ENCODE peak calls at places on chromosomes 11 and 22, in nine cellular contexts. M is astrocyte of the spinal cord; H is CD8-positive, alpha-beta T cell; T is ACHN; P is A172; Y is anterior cingulate cortex; G is fibroblast of pulmonary artery; A is stimulated activated CD8-positive, alpha-beta memory T cell treated with anti-CD3 and anti-CD28 coated beads, Interleukin-15, amount 100 ng/mL, for 4 hours; I is NCI-H2081. E is an unnamed sample.

GRCh38 chr11:46248270-46249102 is 29.0 kb upstream of the CREB3L1 start:
- DNase-seq in I (no peak), T (peak), G (peak), A (no peak), M (peak), P (peak), H (no peak), Y (no peak), E (peak)

GRCh38 chr11:34183840-34184358 is 78.5 kb downstream of the NAT10 start:
- DNase-seq in P (no peak), A (no peak), Y (no peak), T (no peak), G (no peak), I (no peak), M (no peak), H (no peak), E (no peak)

GRCh38 chr11:58268142-58268541 is at the start of gene OR10W1:
- DNase-seq in A (no peak), G (no peak), Y (no peak), H (no peak), P (no peak), I (no peak), T (no peak), M (no peak), E (no peak)

GRCh38 chr22:18023509-18024275 is 669 bp downstream of the MICAL3 start:
- DNase-seq in I (peak), T (peak), Y (peak), A (no peak), G (peak), M (peak), P (peak), H (no peak), E (peak)

GRCh38 chr11:11451501-11452005 is 98.5 kb upstream of the CSNK2A3 start:
- DNase-seq in Y (no peak), G (no peak), T (peak), P (peak), A (no peak), I (no peak), M (no peak), H (no peak), E (no peak)

GRCh38 chr11:132948252-132948651 is 584.0 kb downstream of the OPCML start:
- DNase-seq in I (no peak), H (no peak), M (no peak), Y (no peak), T (no peak), P (no peak), G (no peak), A (no peak), E (no peak)

GRCh38 chr11:120409655-120410054 is 73.4 kb downstream of the ARHGEF12 start:
- DNase-seq in M (no peak), P (no peak), H (no peak), Y (no peak), I (no peak), G (no peak), T (no peak), A (no peak), E (no peak)

GRCh38 chr11:72740562-72741428 is 11.4 kb downstream of the ARAP1 start:
- DNase-seq in I (no peak), T (no peak), H (no peak), G (no peak), Y (no peak), A (no peak), P (no peak), M (no peak), E (no peak)

GRCh38 chr11:118008271-118008903 is 22.2 kb downstream of the IL10RA start:
- DNase-seq in P (no peak), G (no peak), I (no peak), M (no peak), T (no peak), H (no peak), A (no peak), Y (no peak), E (no peak)

GRCh38 chr11:7486731-7487130 is 1.4 kb downstream of the OLFML1 start:
- DNase-seq in G (no peak), H (no peak), A (no peak), M (no peak), I (no peak), Y (no peak), P (no peak), T (no peak), E (no peak)

GRCh38 chr11:33449798-33450197 is 192.6 kb downstream of the HIPK3 start:
- DNase-seq in H (no peak), P (peak), Y (no peak), T (no peak), G (peak), I (no peak), M (peak), A (no peak), E (no peak)

GRCh38 chr11:18046116-18046777 is at the start of gene TPH1:
- DNase-seq in T (no peak), Y (no peak), A (no peak), H (no peak), P (peak), G (peak), M (peak), I (no peak), E (peak)

GRCh38 chr11:14908214-14908880 is 16.3 kb upstream of the CYP2R1 start:
- DNase-seq in H (no peak), P (peak), T (peak), Y (no peak), G (peak), M (peak), A (no peak), I (peak), E (peak)

GRCh38 chr11:103649401-103649895 is 387.0 kb upstream of the DDI1 start:
- DNase-seq in M (no peak), Y (no peak), A (no peak), P (no peak), H (no peak), I (no peak), G (no peak), T (no peak), E (no peak)

GRCh38 chr11:27464155-27464759 is 8.3 kb downstream of the LGR4 start:
- DNase-seq in T (peak), G (peak), I (no peak), H (no peak), A (no peak), M (no peak), Y (no peak), P (peak), E (peak)

GRCh38 chr11:115420524-115420923 is 83.7 kb downstream of the CADM1 start:
- DNase-seq in T (no peak), M (no peak), P (no peak), Y (no peak), A (no peak), I (peak), H (no peak), G (no peak), E (no peak)

GRCh38 chr11:76169473-76169881 is 36.8 kb downstream of the WNT11 start:
- DNase-seq in H (no peak), P (no peak), A (no peak), Y (no peak), I (no peak), T (no peak), G (no peak), M (no peak), E (no peak)

GRCh38 chr11:63767415-63768231 is 952 bp downstream of the ZFTA start:
- DNase-seq in H (peak), P (peak), A (no peak), M (peak), Y (peak), I (peak), T (peak), G (peak), E (no peak)

GRCh38 chr11:117888140-117888561 is 11.7 kb upstream of the FXYD6 start:
- DNase-seq in I (no peak), A (no peak), H (no peak), T (no peak), Y (no peak), M (no peak), G (no peak), P (no peak), E (no peak)

GRCh38 chr11:16739326-16739875 is 954 bp downstream of the C11orf58 start:
- DNase-seq in G (peak), A (no peak), T (no peak), P (no peak), M (peak), Y (no peak), I (peak), H (no peak), E (no peak)

GRCh38 chr11:7918141-7918540 is 12.9 kb downstream of the OR10A6 start:
- DNase-seq in G (no peak), I (no peak), H (no peak), Y (no peak), T (no peak), P (no peak), M (no peak), A (no peak), E (no peak)

GRCh38 chr11:35144811-35145210 is 5.8 kb downstream of the CD44 start:
- DNase-seq in H (no peak), I (no peak), Y (no peak), M (no peak), P (no peak), A (no peak), T (no peak), G (peak), E (peak)

GRCh38 chr11:126585388-126586302 is 230.2 kb downstream of the ST3GAL4 start:
- DNase-seq in H (no peak), G (peak), M (peak), T (peak), P (peak), Y (no peak), I (peak), A (no peak), E (peak)

GRCh38 chr11:5004429-5005274 is 10.0 kb downstream of the OR51L1 start:
- DNase-seq in G (peak), H (no peak), T (peak), P (peak), M (peak), I (peak), Y (peak), A (no peak), E (peak)

GRCh38 chr11:131710511-131710910 is 340.1 kb downstream of the NTM start:
- DNase-seq in M (peak), I (no peak), A (no peak), T (no peak), H (no peak), G (no peak), P (peak), Y (no peak), E (no peak)

GRCh38 chr11:45816614-45817013 is 11.7 kb downstream of the SLC35C1 start:
- DNase-seq in T (no peak), H (no peak), M (no peak), P (no peak), G (no peak), I (peak), A (no peak), Y (no peak), E (no peak)

GRCh38 chr22:20438678-20439492 is 1.3 kb upstream of the SCARF2 start:
- DNase-seq in Y (no peak), A (no peak), P (no peak), M (no peak), H (no peak), T (peak), G (peak), I (no peak), E (no peak)

GRCh38 chr11:76623171-76623883 is 47.2 kb downstream of the LRRC32 start:
- DNase-seq in A (no peak), M (no peak), P (no peak), G (peak), H (no peak), I (no peak), T (no peak), Y (no peak), E (no peak)

GRCh38 chr11:131980199-131980598 is 609.8 kb downstream of the NTM start:
- DNase-seq in P (no peak), G (no peak), M (no peak), T (no peak), A (no peak), H (no peak), I (no peak), Y (no peak), E (no peak)

GRCh38 chr22:40654522-40655167 is 18.1 kb upstream of the MRTFA start:
- DNase-seq in I (peak), H (no peak), P (peak), M (peak), Y (peak), A (no peak), T (peak), G (peak), E (peak)

GRCh38 chr11:58006940-58007339 is 16.7 kb upstream of the OR9Q1 start:
- DNase-seq in M (no peak), A (no peak), I (no peak), G (peak), H (no peak), T (peak), P (peak), Y (no peak), E (peak)

GRCh38 chr22:22730655-22731373 is 86.4 kb downstream of the GGTLC2 start:
- DNase-seq in G (no peak), H (no peak), I (no peak), M (no peak), T (no peak), P (no peak), A (no peak), Y (no peak), E (no peak)

GRCh38 chr11:2795491-2795991 is 90.0 kb downstream of the CDKN1C start:
- DNase-seq in T (no peak), H (no peak), Y (no peak), P (no peak), A (no peak), M (no peak), G (no peak), I (no peak), E (no peak)

GRCh38 chr11:68041617-68042218 is 2.9 kb downstream of the TCIRG1 start:
- DNase-seq in M (no peak), A (no peak), H (no peak), P (no peak), G (no peak), T (no peak), Y (no peak), I (no peak), E (no peak)